ENCODE peak calls at places on chromosomes 16 and 17, in seven cellular contexts. One of them, this sample, is unnamed.

GRCh38 chr17:10697092-10698081 is at the start of the genes ADPRM and SCO1:
- DNase-seq in mesenchymal stem cell: peak
- DNase-seq in IMR-90: peak
- DNase-seq in H9: peak
- DNase-seq in H1: peak
- DNase-seq in mesendoderm: peak
- DNase-seq in trophoblast cell: peak
- DNase-seq in this sample: peak

GRCh38 chr16:17275989-17276530 is 194.7 kb downstream of the XYLT1 start:
- DNase-seq in mesenchymal stem cell: no peak
- DNase-seq in IMR-90: no peak
- DNase-seq in H9: no peak
- DNase-seq in H1: no peak
- DNase-seq in mesendoderm: no peak
- DNase-seq in trophoblast cell: no peak
- DNase-seq in this sample: no peak

GRCh38 chr17:16352303-16352837 is 899 bp downstream of the CENPV start:
- DNase-seq in mesenchymal stem cell: peak
- DNase-seq in IMR-90: peak
- DNase-seq in H9: peak
- DNase-seq in H1: peak
- DNase-seq in mesendoderm: peak
- DNase-seq in trophoblast cell: no peak
- DNase-seq in this sample: peak

GRCh38 chr17:36673637-36674277 is 72.4 kb downstream of the MRM1 start:
- DNase-seq in mesenchymal stem cell: no peak
- DNase-seq in IMR-90: no peak
- DNase-seq in H9: no peak
- DNase-seq in H1: no peak
- DNase-seq in mesendoderm: no peak
- DNase-seq in trophoblast cell: no peak
- DNase-seq in this sample: no peak

GRCh38 chr17:44919885-44920564 is 4.7 kb upstream of the GFAP start:
- DNase-seq in mesenchymal stem cell: peak
- DNase-seq in IMR-90: peak
- DNase-seq in H9: peak
- DNase-seq in H1: peak
- DNase-seq in mesendoderm: peak
- DNase-seq in trophoblast cell: peak
- DNase-seq in this sample: peak

GRCh38 chr17:75109047-75109406 is 742 bp upstream of the ARMC7 start:
- DNase-seq in mesenchymal stem cell: no peak
- DNase-seq in IMR-90: no peak
- DNase-seq in H9: peak
- DNase-seq in H1: no peak
- DNase-seq in mesendoderm: no peak
- DNase-seq in trophoblast cell: no peak
- DNase-seq in this sample: no peak

GRCh38 chr16:50282010-50282538 is 15.7 kb downstream of the ADCY7 start:
- DNase-seq in mesenchymal stem cell: no peak
- DNase-seq in IMR-90: no peak
- DNase-seq in H9: no peak
- DNase-seq in H1: no peak
- DNase-seq in mesendoderm: no peak
- DNase-seq in trophoblast cell: no peak
- DNase-seq in this sample: no peak

GRCh38 chr17:76276461-76277299 is 11.5 kb downstream of the UBALD2 start:
- DNase-seq in mesenchymal stem cell: peak
- DNase-seq in IMR-90: peak
- DNase-seq in H9: no peak
- DNase-seq in H1: no peak
- DNase-seq in mesendoderm: peak
- DNase-seq in trophoblast cell: peak
- DNase-seq in this sample: no peak

GRCh38 chr16:74073471-74073870 is 223.1 kb upstream of the PSMD7 start:
- DNase-seq in mesenchymal stem cell: no peak
- DNase-seq in IMR-90: peak
- DNase-seq in H9: no peak
- DNase-seq in H1: no peak
- DNase-seq in mesendoderm: no peak
- DNase-seq in trophoblast cell: no peak
- DNase-seq in this sample: no peak

GRCh38 chr17:53626286-53626685 is 196.4 kb upstream of the KIF2B start:
- DNase-seq in mesenchymal stem cell: peak
- DNase-seq in IMR-90: peak
- DNase-seq in H9: no peak
- DNase-seq in H1: no peak
- DNase-seq in mesendoderm: peak
- DNase-seq in trophoblast cell: no peak
- DNase-seq in this sample: no peak

GRCh38 chr16:75244225-75244792 is 7.1 kb downstream of the BCAR1 start:
- DNase-seq in mesenchymal stem cell: peak
- DNase-seq in IMR-90: peak
- DNase-seq in H9: no peak
- DNase-seq in H1: no peak
- DNase-seq in mesendoderm: no peak
- DNase-seq in trophoblast cell: no peak
- DNase-seq in this sample: no peak

GRCh38 chr16:54402270-54402669 is 115.7 kb upstream of the IRX3 start:
- DNase-seq in mesenchymal stem cell: no peak
- DNase-seq in IMR-90: no peak
- DNase-seq in H9: no peak
- DNase-seq in H1: no peak
- DNase-seq in mesendoderm: no peak
- DNase-seq in trophoblast cell: no peak
- DNase-seq in this sample: no peak

GRCh38 chr16:49890876-49891275 is 35.0 kb upstream of the ZNF423 start:
- DNase-seq in mesenchymal stem cell: no peak
- DNase-seq in IMR-90: no peak
- DNase-seq in H9: peak
- DNase-seq in H1: peak
- DNase-seq in mesendoderm: peak
- DNase-seq in trophoblast cell: no peak
- DNase-seq in this sample: no peak

GRCh38 chr17:33335491-33336173 is 42.5 kb upstream of the ASIC2 start:
- DNase-seq in mesenchymal stem cell: peak
- DNase-seq in IMR-90: no peak
- DNase-seq in H9: peak
- DNase-seq in H1: peak
- DNase-seq in mesendoderm: peak
- DNase-seq in trophoblast cell: no peak
- DNase-seq in this sample: peak

GRCh38 chr17:59221159-59221847 is 992 bp downstream of the GDPD1 start:
- DNase-seq in mesenchymal stem cell: no peak
- DNase-seq in IMR-90: no peak
- DNase-seq in H9: no peak
- DNase-seq in H1: no peak
- DNase-seq in mesendoderm: no peak
- DNase-seq in trophoblast cell: no peak
- DNase-seq in this sample: no peak

GRCh38 chr17:63519972-63520882 is 2.9 kb upstream of the KCNH6 start:
- DNase-seq in mesenchymal stem cell: no peak
- DNase-seq in IMR-90: no peak
- DNase-seq in H9: no peak
- DNase-seq in H1: peak
- DNase-seq in mesendoderm: no peak
- DNase-seq in trophoblast cell: no peak
- DNase-seq in this sample: no peak

GRCh38 chr16:23496826-23497542 is 13.3 kb downstream of the GGA2 start:
- DNase-seq in mesenchymal stem cell: peak
- DNase-seq in IMR-90: peak
- DNase-seq in H9: no peak
- DNase-seq in H1: no peak
- DNase-seq in mesendoderm: no peak
- DNase-seq in trophoblast cell: peak
- DNase-seq in this sample: no peak

GRCh38 chr17:83193336-83194188 is 114.2 kb downstream of the METRNL start:
- DNase-seq in mesenchymal stem cell: no peak
- DNase-seq in IMR-90: no peak
- DNase-seq in H9: no peak
- DNase-seq in H1: no peak
- DNase-seq in mesendoderm: no peak
- DNase-seq in trophoblast cell: no peak
- DNase-seq in this sample: no peak

GRCh38 chr16:69405757-69406156 is 18.7 kb upstream of the CYB5B start:
- DNase-seq in mesenchymal stem cell: no peak
- DNase-seq in IMR-90: no peak
- DNase-seq in H9: no peak
- DNase-seq in H1: no peak
- DNase-seq in mesendoderm: no peak
- DNase-seq in trophoblast cell: no peak
- DNase-seq in this sample: no peak

GRCh38 chr16:22888791-22889190 is 74.8 kb downstream of the HS3ST2 start:
- DNase-seq in mesenchymal stem cell: no peak
- DNase-seq in IMR-90: peak
- DNase-seq in H9: no peak
- DNase-seq in H1: no peak
- DNase-seq in mesendoderm: peak
- DNase-seq in trophoblast cell: no peak
- DNase-seq in this sample: no peak

GRCh38 chr16:30554933-30555847 is 3.0 kb downstream of the ZNF764 start:
- DNase-seq in mesenchymal stem cell: no peak
- DNase-seq in IMR-90: no peak
- DNase-seq in H9: no peak
- DNase-seq in H1: no peak
- DNase-seq in mesendoderm: no peak
- DNase-seq in trophoblast cell: no peak
- DNase-seq in this sample: no peak

GRCh38 chr16:17461951-17462729 is 8.6 kb downstream of the XYLT1 start:
- DNase-seq in mesenchymal stem cell: no peak
- DNase-seq in IMR-90: no peak
- DNase-seq in H9: peak
- DNase-seq in H1: no peak
- DNase-seq in mesendoderm: peak
- DNase-seq in trophoblast cell: no peak
- DNase-seq in this sample: no peak

GRCh38 chr16:51409001-51409675 is 258.1 kb upstream of the SALL1 start:
- DNase-seq in mesenchymal stem cell: peak
- DNase-seq in IMR-90: peak
- DNase-seq in H9: no peak
- DNase-seq in H1: no peak
- DNase-seq in mesendoderm: no peak
- DNase-seq in trophoblast cell: no peak
- DNase-seq in this sample: no peak

GRCh38 chr17:59428896-59429460 is 97.5 kb downstream of the YPEL2 start:
- DNase-seq in mesenchymal stem cell: no peak
- DNase-seq in IMR-90: no peak
- DNase-seq in H9: no peak
- DNase-seq in H1: no peak
- DNase-seq in mesendoderm: no peak
- DNase-seq in trophoblast cell: no peak
- DNase-seq in this sample: no peak

GRCh38 chr16:14070555-14070876 is 603 bp upstream of the MRTFB start:
- DNase-seq in mesenchymal stem cell: no peak
- DNase-seq in IMR-90: no peak
- DNase-seq in H9: no peak
- DNase-seq in H1: no peak
- DNase-seq in mesendoderm: no peak
- DNase-seq in trophoblast cell: no peak
- DNase-seq in this sample: no peak
- H2AK5ac ChIP-seq in mesenchymal stem cell: no peak
- H2AK5ac ChIP-seq in IMR-90: no peak
- H2AK5ac ChIP-seq in H9: no peak
- H2AK5ac ChIP-seq in H1: no peak
- H2AK5ac ChIP-seq in mesendoderm: no peak
- H2AK5ac ChIP-seq in trophoblast cell: no peak
- H2AK5ac ChIP-seq in this sample: no peak

GRCh38 chr17:57309479-57309878 is 53.2 kb downstream of the MSI2 start:
- DNase-seq in mesenchymal stem cell: no peak
- DNase-seq in IMR-90: no peak
- DNase-seq in H9: no peak
- DNase-seq in H1: no peak
- DNase-seq in mesendoderm: no peak
- DNase-seq in trophoblast cell: no peak
- DNase-seq in this sample: no peak
- H2AK5ac ChIP-seq in mesenchymal stem cell: no peak
- H2AK5ac ChIP-seq in IMR-90: no peak
- H2AK5ac ChIP-seq in H9: no peak
- H2AK5ac ChIP-seq in H1: no peak
- H2AK5ac ChIP-seq in mesendoderm: no peak
- H2AK5ac ChIP-seq in trophoblast cell: no peak
- H2AK5ac ChIP-seq in this sample: no peak

DNA sequence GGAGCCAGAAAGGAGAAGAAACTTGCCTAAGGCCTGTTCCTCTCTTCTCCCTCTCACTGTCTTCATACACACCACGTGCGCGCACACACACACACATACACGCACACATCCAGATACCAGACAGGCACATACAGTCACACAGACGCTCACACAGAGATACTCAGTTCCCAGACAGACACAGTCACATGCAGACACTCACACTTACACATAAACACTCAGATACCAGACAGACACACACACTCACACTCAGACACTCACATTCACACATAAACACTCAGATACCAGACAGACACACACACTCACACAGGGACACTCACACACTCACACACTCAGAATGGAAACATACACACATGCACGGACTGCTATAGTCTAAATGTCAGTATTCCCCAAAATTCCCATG is 24.1 kb upstream of the MMP2 start:
- DNase-seq in mesenchymal stem cell: no peak
- DNase-seq in IMR-90: no peak
- DNase-seq in H9: no peak
- DNase-seq in H1: no peak
- DNase-seq in mesendoderm: no peak
- DNase-seq in trophoblast cell: no peak
- DNase-seq in this sample: no peak
- H2AK5ac ChIP-seq in mesenchymal stem cell: no peak
- H2AK5ac ChIP-seq in IMR-90: no peak
- H2AK5ac ChIP-seq in H9: no peak
- H2AK5ac ChIP-seq in H1: no peak
- H2AK5ac ChIP-seq in mesendoderm: no peak
- H2AK5ac ChIP-seq in trophoblast cell: no peak
- H2AK5ac ChIP-seq in this sample: no peak

GRCh38 chr16:87161822-87162676 is 155.1 kb downstream of the C16orf95 start:
- DNase-seq in mesenchymal stem cell: no peak
- DNase-seq in IMR-90: no peak
- DNase-seq in H9: no peak
- DNase-seq in H1: no peak
- DNase-seq in mesendoderm: no peak
- DNase-seq in trophoblast cell: no peak
- DNase-seq in this sample: no peak

GRCh38 chr16:87163637-87164036 is 153.6 kb downstream of the C16orf95 start:
- DNase-seq in mesenchymal stem cell: no peak
- DNase-seq in IMR-90: no peak
- DNase-seq in H9: no peak
- DNase-seq in H1: no peak
- DNase-seq in mesendoderm: peak
- DNase-seq in trophoblast cell: no peak
- DNase-seq in this sample: no peak

GRCh38 chr16:87165151-87165550 is 152.0 kb downstream of the C16orf95 start:
- DNase-seq in mesenchymal stem cell: no peak
- DNase-seq in IMR-90: no peak
- DNase-seq in H9: no peak
- DNase-seq in H1: no peak
- DNase-seq in mesendoderm: no peak
- DNase-seq in trophoblast cell: no peak
- DNase-seq in this sample: no peak

GRCh38 chr16:87160218-87160617 is 157.0 kb downstream of the C16orf95 start:
- DNase-seq in mesenchymal stem cell: peak
- DNase-seq in IMR-90: no peak
- DNase-seq in H9: no peak
- DNase-seq in H1: no peak
- DNase-seq in mesendoderm: no peak
- DNase-seq in trophoblast cell: no peak
- DNase-seq in this sample: no peak

GRCh38 chr16:87160752-87161337 is 156.3 kb downstream of the C16orf95 start:
- DNase-seq in mesenchymal stem cell: no peak
- DNase-seq in IMR-90: no peak
- DNase-seq in H9: no peak
- DNase-seq in H1: no peak
- DNase-seq in mesendoderm: no peak
- DNase-seq in trophoblast cell: no peak
- DNase-seq in this sample: no peak
- H2AK5ac ChIP-seq in mesenchymal stem cell: no peak
- H2AK5ac ChIP-seq in IMR-90: no peak
- H2AK5ac ChIP-seq in H9: no peak
- H2AK5ac ChIP-seq in H1: no peak
- H2AK5ac ChIP-seq in mesendoderm: no peak
- H2AK5ac ChIP-seq in trophoblast cell: no peak
- H2AK5ac ChIP-seq in this sample: peak